ENCODE peak calls at places on chromosome 7, in seven cellular contexts. One of them, this sample, is unnamed.
A peak's percentile ranks its signal among the peaks of the same experiment; 100 is the strongest.

GRCh38 chr7:65339257-65339656 is 34.4 kb upstream of the ZNF92 start:
- DNase-seq in coronary artery: no peak
- DNase-seq in transverse colon: no peak
- DNase-seq in stimulated activated CD8-positive, alpha-beta memory T cell treated with anti-CD3 and anti-CD28 coated beads, Interleukin-15, amount 100 ng/mL, for 24 hours: no peak
- DNase-seq in spleen: no peak
- DNase-seq in HFF-Myc: no peak
- DNase-seq in GM12878: no peak
- DNase-seq in this sample: no peak

GRCh38 chr7:151313857-151314256 is 27.8 kb upstream of the NUB1 start:
- DNase-seq in coronary artery: peak; percentile 84
- DNase-seq in transverse colon: no peak
- DNase-seq in stimulated activated CD8-positive, alpha-beta memory T cell treated with anti-CD3 and anti-CD28 coated beads, Interleukin-15, amount 100 ng/mL, for 24 hours: no peak
- DNase-seq in spleen: no peak
- DNase-seq in HFF-Myc: no peak
- DNase-seq in GM12878: no peak
- DNase-seq in this sample: peak; percentile 60

GRCh38 chr7:77989981-77990566 is 191.5 kb downstream of the PHTF2 start:
- DNase-seq in coronary artery: no peak
- DNase-seq in transverse colon: peak; percentile 80
- DNase-seq in stimulated activated CD8-positive, alpha-beta memory T cell treated with anti-CD3 and anti-CD28 coated beads, Interleukin-15, amount 100 ng/mL, for 24 hours: no peak
- DNase-seq in spleen: no peak
- DNase-seq in HFF-Myc: no peak
- DNase-seq in GM12878: no peak
- DNase-seq in this sample: no peak

GRCh38 chr7:107945332-107945731 is 54.3 kb downstream of the DLD start:
- DNase-seq in coronary artery: no peak
- DNase-seq in transverse colon: no peak
- DNase-seq in stimulated activated CD8-positive, alpha-beta memory T cell treated with anti-CD3 and anti-CD28 coated beads, Interleukin-15, amount 100 ng/mL, for 24 hours: no peak
- DNase-seq in spleen: no peak
- DNase-seq in HFF-Myc: no peak
- DNase-seq in GM12878: no peak
- DNase-seq in this sample: no peak

GRCh38 chr7:32379486-32380115 is 110.6 kb downstream of the LSM5 start:
- DNase-seq in coronary artery: no peak
- DNase-seq in transverse colon: no peak
- DNase-seq in stimulated activated CD8-positive, alpha-beta memory T cell treated with anti-CD3 and anti-CD28 coated beads, Interleukin-15, amount 100 ng/mL, for 24 hours: no peak
- DNase-seq in spleen: no peak
- DNase-seq in HFF-Myc: no peak
- DNase-seq in GM12878: no peak
- DNase-seq in this sample: no peak

GRCh38 chr7:140176271-140176701 is 497 bp downstream of the KDM7A start:
- DNase-seq in coronary artery: no peak
- DNase-seq in transverse colon: no peak
- DNase-seq in stimulated activated CD8-positive, alpha-beta memory T cell treated with anti-CD3 and anti-CD28 coated beads, Interleukin-15, amount 100 ng/mL, for 24 hours: no peak
- DNase-seq in spleen: no peak
- DNase-seq in HFF-Myc: no peak
- DNase-seq in GM12878: no peak
- DNase-seq in this sample: no peak

GRCh38 chr7:84455788-84456187 is 261.2 kb upstream of the SEMA3A start:
- DNase-seq in coronary artery: no peak
- DNase-seq in transverse colon: no peak
- DNase-seq in stimulated activated CD8-positive, alpha-beta memory T cell treated with anti-CD3 and anti-CD28 coated beads, Interleukin-15, amount 100 ng/mL, for 24 hours: no peak
- DNase-seq in spleen: no peak
- DNase-seq in HFF-Myc: peak; percentile 9
- DNase-seq in GM12878: no peak
- DNase-seq in this sample: no peak

GRCh38 chr7:128398016-128398840 is 11.6 kb downstream of the IMPDH1 start:
- DNase-seq in coronary artery: no peak
- DNase-seq in transverse colon: peak; percentile 69
- DNase-seq in stimulated activated CD8-positive, alpha-beta memory T cell treated with anti-CD3 and anti-CD28 coated beads, Interleukin-15, amount 100 ng/mL, for 24 hours: no peak
- DNase-seq in spleen: no peak
- DNase-seq in HFF-Myc: no peak
- DNase-seq in GM12878: no peak
- DNase-seq in this sample: peak; percentile 53

GRCh38 chr7:149202831-149203231 is 7.5 kb downstream of the ZNF282 start:
- DNase-seq in coronary artery: no peak
- DNase-seq in transverse colon: no peak
- DNase-seq in stimulated activated CD8-positive, alpha-beta memory T cell treated with anti-CD3 and anti-CD28 coated beads, Interleukin-15, amount 100 ng/mL, for 24 hours: no peak
- DNase-seq in spleen: peak; percentile 31
- DNase-seq in HFF-Myc: no peak
- DNase-seq in GM12878: no peak
- DNase-seq in this sample: no peak

GRCh38 chr7:100048680-100049079 is 894 bp upstream of the ZSCAN21 start:
- DNase-seq in coronary artery: no peak
- DNase-seq in transverse colon: peak; percentile 22
- DNase-seq in stimulated activated CD8-positive, alpha-beta memory T cell treated with anti-CD3 and anti-CD28 coated beads, Interleukin-15, amount 100 ng/mL, for 24 hours: no peak
- DNase-seq in spleen: no peak
- DNase-seq in HFF-Myc: no peak
- DNase-seq in GM12878: no peak
- DNase-seq in this sample: no peak

GRCh38 chr7:11858026-11858425 is 26.0 kb upstream of the THSD7A start:
- DNase-seq in coronary artery: no peak
- DNase-seq in transverse colon: no peak
- DNase-seq in stimulated activated CD8-positive, alpha-beta memory T cell treated with anti-CD3 and anti-CD28 coated beads, Interleukin-15, amount 100 ng/mL, for 24 hours: no peak
- DNase-seq in spleen: no peak
- DNase-seq in HFF-Myc: no peak
- DNase-seq in GM12878: no peak
- DNase-seq in this sample: no peak

GRCh38 chr7:100366411-100367250 is 6.7 kb upstream of the PILRA start:
- DNase-seq in coronary artery: no peak
- DNase-seq in transverse colon: peak; percentile 41
- DNase-seq in stimulated activated CD8-positive, alpha-beta memory T cell treated with anti-CD3 and anti-CD28 coated beads, Interleukin-15, amount 100 ng/mL, for 24 hours: no peak
- DNase-seq in spleen: peak; percentile 85
- DNase-seq in HFF-Myc: no peak
- DNase-seq in GM12878: peak; percentile 58
- DNase-seq in this sample: no peak

GRCh38 chr7:149558149-149558861 is 60.7 kb upstream of the ZNF746 start:
- DNase-seq in coronary artery: no peak
- DNase-seq in transverse colon: no peak
- DNase-seq in stimulated activated CD8-positive, alpha-beta memory T cell treated with anti-CD3 and anti-CD28 coated beads, Interleukin-15, amount 100 ng/mL, for 24 hours: no peak
- DNase-seq in spleen: no peak
- DNase-seq in HFF-Myc: peak; percentile 24
- DNase-seq in GM12878: no peak
- DNase-seq in this sample: no peak

GRCh38 chr7:149864751-149865150 is 9.0 kb upstream of the ATP6V0E2 start:
- DNase-seq in coronary artery: no peak
- DNase-seq in transverse colon: no peak
- DNase-seq in stimulated activated CD8-positive, alpha-beta memory T cell treated with anti-CD3 and anti-CD28 coated beads, Interleukin-15, amount 100 ng/mL, for 24 hours: no peak
- DNase-seq in spleen: no peak
- DNase-seq in HFF-Myc: no peak
- DNase-seq in GM12878: no peak
- DNase-seq in this sample: no peak

GRCh38 chr7:93279541-93279940 is 47.4 kb downstream of the VPS50 start:
- DNase-seq in coronary artery: no peak
- DNase-seq in transverse colon: no peak
- DNase-seq in stimulated activated CD8-positive, alpha-beta memory T cell treated with anti-CD3 and anti-CD28 coated beads, Interleukin-15, amount 100 ng/mL, for 24 hours: no peak
- DNase-seq in spleen: no peak
- DNase-seq in HFF-Myc: no peak
- DNase-seq in GM12878: no peak
- DNase-seq in this sample: no peak

GRCh38 chr7:140390466-140391190 is 7.7 kb downstream of the SLC37A3 start:
- DNase-seq in coronary artery: no peak
- DNase-seq in transverse colon: no peak
- DNase-seq in stimulated activated CD8-positive, alpha-beta memory T cell treated with anti-CD3 and anti-CD28 coated beads, Interleukin-15, amount 100 ng/mL, for 24 hours: no peak
- DNase-seq in spleen: peak; percentile 72
- DNase-seq in HFF-Myc: no peak
- DNase-seq in GM12878: peak; percentile 61
- DNase-seq in this sample: no peak

GRCh38 chr7:44976746-44977196 is 2.0 kb downstream of the MYO1G start:
- DNase-seq in coronary artery: no peak
- DNase-seq in transverse colon: no peak
- DNase-seq in stimulated activated CD8-positive, alpha-beta memory T cell treated with anti-CD3 and anti-CD28 coated beads, Interleukin-15, amount 100 ng/mL, for 24 hours: no peak
- DNase-seq in spleen: peak; percentile 82
- DNase-seq in HFF-Myc: no peak
- DNase-seq in GM12878: no peak
- DNase-seq in this sample: no peak

GRCh38 chr7:129193892-129194291 is 5.5 kb downstream of the SMO start:
- DNase-seq in coronary artery: no peak
- DNase-seq in transverse colon: no peak
- DNase-seq in stimulated activated CD8-positive, alpha-beta memory T cell treated with anti-CD3 and anti-CD28 coated beads, Interleukin-15, amount 100 ng/mL, for 24 hours: no peak
- DNase-seq in spleen: no peak
- DNase-seq in HFF-Myc: no peak
- DNase-seq in GM12878: no peak
- DNase-seq in this sample: no peak